ENCODE peak calls at places on chromosomes 13 and 19, in six cellular contexts. One of them, this sample, is unnamed.

GRCh38 chr13:82654851-82655517 is 1227.3 kb downstream of the SLITRK1 start:
- ATAC-seq in CD4-positive, alpha-beta T cell: no peak
- ATAC-seq in Right ventricle myocardium inferior: peak; percentile 98
- ATAC-seq in activated naive CD4-positive, alpha-beta T cell treated with anti-CD3 and anti-CD28 coated beads, Interleukin-2, amount 50 U/mL, for 72 hours: no peak
- ATAC-seq in activated T-cell treated with anti-CD3 and anti-CD28 coated beads, Interleukin-2, amount 50 U/mL, for 72 hours: no peak
- ATAC-seq in naive thymus-derived CD8-positive, alpha-beta T cell: no peak
- ATAC-seq in this sample: no peak

GRCh38 chr19:51691122-51692064 is 1.7 kb upstream of the SPACA6 start:
- ATAC-seq in CD4-positive, alpha-beta T cell: no peak
- ATAC-seq in Right ventricle myocardium inferior: no peak
- ATAC-seq in activated naive CD4-positive, alpha-beta T cell treated with anti-CD3 and anti-CD28 coated beads, Interleukin-2, amount 50 U/mL, for 72 hours: no peak
- ATAC-seq in activated T-cell treated with anti-CD3 and anti-CD28 coated beads, Interleukin-2, amount 50 U/mL, for 72 hours: no peak
- ATAC-seq in naive thymus-derived CD8-positive, alpha-beta T cell: no peak
- ATAC-seq in this sample: no peak

GRCh38 chr19:45357445-45357783 is 13.0 kb downstream of the ERCC2 start:
- ATAC-seq in CD4-positive, alpha-beta T cell: no peak
- ATAC-seq in Right ventricle myocardium inferior: no peak
- ATAC-seq in activated naive CD4-positive, alpha-beta T cell treated with anti-CD3 and anti-CD28 coated beads, Interleukin-2, amount 50 U/mL, for 72 hours: no peak
- ATAC-seq in activated T-cell treated with anti-CD3 and anti-CD28 coated beads, Interleukin-2, amount 50 U/mL, for 72 hours: no peak
- ATAC-seq in naive thymus-derived CD8-positive, alpha-beta T cell: no peak
- ATAC-seq in this sample: no peak

GRCh38 chr19:3125900-3126524 is 9.8 kb upstream of the GNA15 start:
- ATAC-seq in CD4-positive, alpha-beta T cell: peak; percentile 94
- ATAC-seq in Right ventricle myocardium inferior: peak; percentile 58
- ATAC-seq in activated naive CD4-positive, alpha-beta T cell treated with anti-CD3 and anti-CD28 coated beads, Interleukin-2, amount 50 U/mL, for 72 hours: peak; percentile 94
- ATAC-seq in activated T-cell treated with anti-CD3 and anti-CD28 coated beads, Interleukin-2, amount 50 U/mL, for 72 hours: peak; percentile 88
- ATAC-seq in naive thymus-derived CD8-positive, alpha-beta T cell: peak; percentile 79
- ATAC-seq in this sample: peak; percentile 93

GRCh38 chr13:75704194-75704941 is 68.2 kb downstream of the LMO7 start:
- ATAC-seq in CD4-positive, alpha-beta T cell: no peak
- ATAC-seq in Right ventricle myocardium inferior: no peak
- ATAC-seq in activated naive CD4-positive, alpha-beta T cell treated with anti-CD3 and anti-CD28 coated beads, Interleukin-2, amount 50 U/mL, for 72 hours: no peak
- ATAC-seq in activated T-cell treated with anti-CD3 and anti-CD28 coated beads, Interleukin-2, amount 50 U/mL, for 72 hours: no peak
- ATAC-seq in naive thymus-derived CD8-positive, alpha-beta T cell: no peak
- ATAC-seq in this sample: no peak

GRCh38 chr13:38355595-38356120 is 6.0 kb downstream of the UFM1 start:
- ATAC-seq in CD4-positive, alpha-beta T cell: no peak
- ATAC-seq in Right ventricle myocardium inferior: no peak
- ATAC-seq in activated naive CD4-positive, alpha-beta T cell treated with anti-CD3 and anti-CD28 coated beads, Interleukin-2, amount 50 U/mL, for 72 hours: no peak
- ATAC-seq in activated T-cell treated with anti-CD3 and anti-CD28 coated beads, Interleukin-2, amount 50 U/mL, for 72 hours: no peak
- ATAC-seq in naive thymus-derived CD8-positive, alpha-beta T cell: no peak
- ATAC-seq in this sample: no peak

GRCh38 chr13:26538363-26539317 is 18.8 kb upstream of the WASF3 start:
- ATAC-seq in CD4-positive, alpha-beta T cell: no peak
- ATAC-seq in Right ventricle myocardium inferior: peak; percentile 54
- ATAC-seq in activated naive CD4-positive, alpha-beta T cell treated with anti-CD3 and anti-CD28 coated beads, Interleukin-2, amount 50 U/mL, for 72 hours: no peak
- ATAC-seq in activated T-cell treated with anti-CD3 and anti-CD28 coated beads, Interleukin-2, amount 50 U/mL, for 72 hours: no peak
- ATAC-seq in naive thymus-derived CD8-positive, alpha-beta T cell: no peak
- ATAC-seq in this sample: no peak

GRCh38 chr13:52921194-52921593 is 72.8 kb upstream of the PCDH8 start:
- ATAC-seq in CD4-positive, alpha-beta T cell: no peak
- ATAC-seq in Right ventricle myocardium inferior: no peak
- ATAC-seq in activated naive CD4-positive, alpha-beta T cell treated with anti-CD3 and anti-CD28 coated beads, Interleukin-2, amount 50 U/mL, for 72 hours: no peak
- ATAC-seq in activated T-cell treated with anti-CD3 and anti-CD28 coated beads, Interleukin-2, amount 50 U/mL, for 72 hours: no peak
- ATAC-seq in naive thymus-derived CD8-positive, alpha-beta T cell: no peak
- ATAC-seq in this sample: no peak

GRCh38 chr13:99948907-99949656 is 22.5 kb downstream of the ZIC5 start:
- ATAC-seq in CD4-positive, alpha-beta T cell: no peak
- ATAC-seq in Right ventricle myocardium inferior: no peak
- ATAC-seq in activated naive CD4-positive, alpha-beta T cell treated with anti-CD3 and anti-CD28 coated beads, Interleukin-2, amount 50 U/mL, for 72 hours: no peak
- ATAC-seq in activated T-cell treated with anti-CD3 and anti-CD28 coated beads, Interleukin-2, amount 50 U/mL, for 72 hours: no peak
- ATAC-seq in naive thymus-derived CD8-positive, alpha-beta T cell: no peak
- ATAC-seq in this sample: no peak

GRCh38 chr13:36288794-36289391 is 8.7 kb downstream of the CCDC169 start:
- ATAC-seq in CD4-positive, alpha-beta T cell: no peak
- ATAC-seq in Right ventricle myocardium inferior: no peak
- ATAC-seq in activated naive CD4-positive, alpha-beta T cell treated with anti-CD3 and anti-CD28 coated beads, Interleukin-2, amount 50 U/mL, for 72 hours: no peak
- ATAC-seq in activated T-cell treated with anti-CD3 and anti-CD28 coated beads, Interleukin-2, amount 50 U/mL, for 72 hours: no peak
- ATAC-seq in naive thymus-derived CD8-positive, alpha-beta T cell: no peak
- ATAC-seq in this sample: no peak

GRCh38 chr13:32881074-32881791 is 135.0 kb upstream of the KL start:
- ATAC-seq in CD4-positive, alpha-beta T cell: no peak
- ATAC-seq in Right ventricle myocardium inferior: no peak
- ATAC-seq in activated naive CD4-positive, alpha-beta T cell treated with anti-CD3 and anti-CD28 coated beads, Interleukin-2, amount 50 U/mL, for 72 hours: peak; percentile 18
- ATAC-seq in activated T-cell treated with anti-CD3 and anti-CD28 coated beads, Interleukin-2, amount 50 U/mL, for 72 hours: peak; percentile 64
- ATAC-seq in naive thymus-derived CD8-positive, alpha-beta T cell: no peak
- ATAC-seq in this sample: peak; percentile 46

GRCh38 chr19:12093777-12094176 is 29.2 kb downstream of the ZNF844 start:
- ATAC-seq in CD4-positive, alpha-beta T cell: no peak
- ATAC-seq in Right ventricle myocardium inferior: no peak
- ATAC-seq in activated naive CD4-positive, alpha-beta T cell treated with anti-CD3 and anti-CD28 coated beads, Interleukin-2, amount 50 U/mL, for 72 hours: no peak
- ATAC-seq in activated T-cell treated with anti-CD3 and anti-CD28 coated beads, Interleukin-2, amount 50 U/mL, for 72 hours: peak; percentile 33
- ATAC-seq in naive thymus-derived CD8-positive, alpha-beta T cell: no peak
- ATAC-seq in this sample: peak; percentile 37

GRCh38 chr19:40519352-40520322 is 52.8 kb downstream of the SPTBN4 start:
- ATAC-seq in CD4-positive, alpha-beta T cell: peak; percentile 26
- ATAC-seq in Right ventricle myocardium inferior: peak; percentile 58
- ATAC-seq in activated naive CD4-positive, alpha-beta T cell treated with anti-CD3 and anti-CD28 coated beads, Interleukin-2, amount 50 U/mL, for 72 hours: no peak
- ATAC-seq in activated T-cell treated with anti-CD3 and anti-CD28 coated beads, Interleukin-2, amount 50 U/mL, for 72 hours: peak; percentile 68
- ATAC-seq in naive thymus-derived CD8-positive, alpha-beta T cell: peak; percentile 20
- ATAC-seq in this sample: peak; percentile 12

GRCh38 chr19:57887195-57887941 is 1.5 kb downstream of the ZNF814 start:
- ATAC-seq in CD4-positive, alpha-beta T cell: no peak
- ATAC-seq in Right ventricle myocardium inferior: no peak
- ATAC-seq in activated naive CD4-positive, alpha-beta T cell treated with anti-CD3 and anti-CD28 coated beads, Interleukin-2, amount 50 U/mL, for 72 hours: no peak
- ATAC-seq in activated T-cell treated with anti-CD3 and anti-CD28 coated beads, Interleukin-2, amount 50 U/mL, for 72 hours: no peak
- ATAC-seq in naive thymus-derived CD8-positive, alpha-beta T cell: no peak
- ATAC-seq in this sample: no peak

GRCh38 chr13:95192998-95193397 is 108.3 kb downstream of the ABCC4 start:
- ATAC-seq in CD4-positive, alpha-beta T cell: no peak
- ATAC-seq in Right ventricle myocardium inferior: no peak
- ATAC-seq in activated naive CD4-positive, alpha-beta T cell treated with anti-CD3 and anti-CD28 coated beads, Interleukin-2, amount 50 U/mL, for 72 hours: no peak
- ATAC-seq in activated T-cell treated with anti-CD3 and anti-CD28 coated beads, Interleukin-2, amount 50 U/mL, for 72 hours: no peak
- ATAC-seq in naive thymus-derived CD8-positive, alpha-beta T cell: no peak
- ATAC-seq in this sample: no peak

GRCh38 chr19:14559916-14560775 is 11.7 kb downstream of the NDUFB7 start:
- ATAC-seq in CD4-positive, alpha-beta T cell: no peak
- ATAC-seq in Right ventricle myocardium inferior: peak; percentile 69
- ATAC-seq in activated naive CD4-positive, alpha-beta T cell treated with anti-CD3 and anti-CD28 coated beads, Interleukin-2, amount 50 U/mL, for 72 hours: no peak
- ATAC-seq in activated T-cell treated with anti-CD3 and anti-CD28 coated beads, Interleukin-2, amount 50 U/mL, for 72 hours: no peak
- ATAC-seq in naive thymus-derived CD8-positive, alpha-beta T cell: no peak
- ATAC-seq in this sample: no peak

GRCh38 chr19:46349311-46349993 is 2.6 kb downstream of the PPP5C start:
- ATAC-seq in CD4-positive, alpha-beta T cell: no peak
- ATAC-seq in Right ventricle myocardium inferior: no peak
- ATAC-seq in activated naive CD4-positive, alpha-beta T cell treated with anti-CD3 and anti-CD28 coated beads, Interleukin-2, amount 50 U/mL, for 72 hours: no peak
- ATAC-seq in activated T-cell treated with anti-CD3 and anti-CD28 coated beads, Interleukin-2, amount 50 U/mL, for 72 hours: no peak
- ATAC-seq in naive thymus-derived CD8-positive, alpha-beta T cell: no peak
- ATAC-seq in this sample: no peak

GRCh38 chr19:49579947-49580263 is 451 bp downstream of the NOSIP start:
- ATAC-seq in CD4-positive, alpha-beta T cell: no peak
- ATAC-seq in Right ventricle myocardium inferior: no peak
- ATAC-seq in activated naive CD4-positive, alpha-beta T cell treated with anti-CD3 and anti-CD28 coated beads, Interleukin-2, amount 50 U/mL, for 72 hours: peak; percentile 23
- ATAC-seq in activated T-cell treated with anti-CD3 and anti-CD28 coated beads, Interleukin-2, amount 50 U/mL, for 72 hours: peak; percentile 11
- ATAC-seq in naive thymus-derived CD8-positive, alpha-beta T cell: no peak
- ATAC-seq in this sample: peak; percentile 32